ENCODE peak calls at places on chromosomes 13 and 19, in seven cellular contexts. E is NT2/D1; N is CD4-positive, alpha-beta memory T cell; L is breast epithelium; U is lung; W is psoas muscle; R is effector memory CD4-positive, alpha-beta T cell. A is an unnamed sample.

GRCh38 chr13:72151241-72151640 is 284.2 kb upstream of the DACH1 start:
- DNase-seq in E (no peak), N (no peak), L (no peak), U (no peak), W (no peak), R (no peak), A (no peak)

GRCh38 chr13:100517706-100518105 is 70.9 kb downstream of the GGACT start:
- DNase-seq in E (no peak), N (peak; percentile 32), L (no peak), U (no peak), W (no peak), R (no peak), A (peak; percentile 29)

GRCh38 chr19:19004144-19004543 is 29.2 kb downstream of the SUGP2 start:
- DNase-seq in E (no peak), N (no peak), L (no peak), U (no peak), W (no peak), R (no peak), A (no peak)

GRCh38 chr13:112692104-112692503 is 2.3 kb downstream of the ATP11A start:
- DNase-seq in E (no peak), N (no peak), L (no peak), U (no peak), W (no peak), R (no peak), A (no peak)

GRCh38 chr19:51690359-51691121 is 2.6 kb upstream of the SPACA6 start:
- DNase-seq in E (peak; percentile 70), N (peak; percentile 60), L (peak; percentile 51), U (peak; percentile 62), W (peak; percentile 80), R (peak; percentile 67), A (peak; percentile 82)

GRCh38 chr13:87798536-87798935 is 127.4 kb downstream of the SLITRK5 start:
- DNase-seq in E (no peak), N (no peak), L (no peak), U (no peak), W (no peak), R (no peak), A (no peak)

GRCh38 chr19:32988724-32989123 is 16.7 kb downstream of the FAAP24 start:
- DNase-seq in E (no peak), N (no peak), L (no peak), U (no peak), W (no peak), R (no peak), A (no peak)

GRCh38 chr19:57888494-57889231 is at the start of gene ZNF814:
- DNase-seq in E (peak; percentile 87), N (peak; percentile 83), L (peak; percentile 86), U (peak; percentile 79), W (peak; percentile 88), R (peak; percentile 60), A (peak; percentile 26)

GRCh38 chr13:101139076-101139475 is 277.2 kb downstream of the NALCN start:
- DNase-seq in E (no peak), N (no peak), L (no peak), U (no peak), W (no peak), R (no peak), A (no peak)

GRCh38 chr13:85266771-85267170 is 532.4 kb downstream of the SLITRK6 start:
- DNase-seq in E (no peak), N (no peak), L (no peak), U (no peak), W (no peak), R (no peak), A (no peak)

GRCh38 chr19:21586341-21587116 is 81.1 kb downstream of the ZNF429 start:
- DNase-seq in E (no peak), N (no peak), L (no peak), U (no peak), W (peak; percentile 71), R (no peak), A (no peak)

GRCh38 chr13:100245099-100245498 is 156.2 kb downstream of the PCCA start:
- DNase-seq in E (no peak), N (no peak), L (no peak), U (no peak), W (no peak), R (no peak), A (no peak)

GRCh38 chr13:53015044-53015443 is 13.6 kb upstream of the OLFM4 start:
- DNase-seq in E (no peak), N (no peak), L (no peak), U (no peak), W (no peak), R (no peak), A (no peak)

GRCh38 chr13:50369646-50370045 is 354.4 kb downstream of the KCNRG start:
- DNase-seq in E (no peak), N (no peak), L (no peak), U (no peak), W (no peak), R (no peak), A (no peak)

GRCh38 chr13:50365683-50366391 is 350.6 kb downstream of the KCNRG start:
- DNase-seq in E (no peak), N (peak; percentile 57), L (no peak), U (peak; percentile 55), W (no peak), R (no peak), A (peak; percentile 30)

GRCh38 chr13:50370303-50370950 is 355.2 kb downstream of the KCNRG start:
- DNase-seq in E (no peak), N (no peak), L (no peak), U (no peak), W (no peak), R (no peak), A (no peak)

GRCh38 chr13:50365300-50365682 is 350.0 kb downstream of the KCNRG start:
- DNase-seq in E (no peak), N (peak; percentile 30), L (no peak), U (no peak), W (no peak), R (no peak), A (no peak)

GRCh38 chr13:50366488-50367174 is 351.4 kb downstream of the KCNRG start:
- DNase-seq in E (no peak), N (no peak), L (no peak), U (no peak), W (no peak), R (no peak), A (no peak)
- H3K4me1 ChIP-seq in E (no peaks in the 10 kb centered on the region), N (peaks cover 34% of the 10 kb centered on the region), L (no peaks in the 10 kb centered on the region), U (no peaks in the 10 kb centered on the region), W (no peaks in the 10 kb centered on the region), R (peaks cover 17% of the 10 kb centered on the region), A (peaks cover 17% of the 10 kb centered on the region)

GRCh38 chr13:110468986-110469495 is 92.5 kb downstream of the RAB20 start:
- DNase-seq in E (no peak), N (no peak), L (no peak), U (no peak), W (no peak), R (no peak), A (no peak)
- H3K36me3 ChIP-seq in E (peaks cover 83% of the 10 kb centered on the region), N (no peaks in the 10 kb centered on the region), L (no peaks in the 10 kb centered on the region), U (peaks cover 39% of the 10 kb centered on the region), W (peaks cover 53% of the 10 kb centered on the region), R (no peaks in the 10 kb centered on the region), A (no peaks in the 10 kb centered on the region)

GRCh38 chr19:55179570-55180484 is at the start of gene SYT5:
- DNase-seq in E (no peak), N (peak; percentile 60), L (no peak), U (no peak), W (no peak), R (peak; percentile 33), A (peak; percentile 14)
- H3K4me3 ChIP-seq in E (peak within 1 kb of the TSS; percentile 37), N (peak within 1 kb of the TSS; percentile 42), L (peak within 1 kb of the TSS; percentile 30), U (no peak within 1 kb of the TSS), W (peak within 1 kb of the TSS; percentile 56), R (peak within 1 kb of the TSS; percentile 44), A (peak within 1 kb of the TSS; percentile 11)

DNA sequence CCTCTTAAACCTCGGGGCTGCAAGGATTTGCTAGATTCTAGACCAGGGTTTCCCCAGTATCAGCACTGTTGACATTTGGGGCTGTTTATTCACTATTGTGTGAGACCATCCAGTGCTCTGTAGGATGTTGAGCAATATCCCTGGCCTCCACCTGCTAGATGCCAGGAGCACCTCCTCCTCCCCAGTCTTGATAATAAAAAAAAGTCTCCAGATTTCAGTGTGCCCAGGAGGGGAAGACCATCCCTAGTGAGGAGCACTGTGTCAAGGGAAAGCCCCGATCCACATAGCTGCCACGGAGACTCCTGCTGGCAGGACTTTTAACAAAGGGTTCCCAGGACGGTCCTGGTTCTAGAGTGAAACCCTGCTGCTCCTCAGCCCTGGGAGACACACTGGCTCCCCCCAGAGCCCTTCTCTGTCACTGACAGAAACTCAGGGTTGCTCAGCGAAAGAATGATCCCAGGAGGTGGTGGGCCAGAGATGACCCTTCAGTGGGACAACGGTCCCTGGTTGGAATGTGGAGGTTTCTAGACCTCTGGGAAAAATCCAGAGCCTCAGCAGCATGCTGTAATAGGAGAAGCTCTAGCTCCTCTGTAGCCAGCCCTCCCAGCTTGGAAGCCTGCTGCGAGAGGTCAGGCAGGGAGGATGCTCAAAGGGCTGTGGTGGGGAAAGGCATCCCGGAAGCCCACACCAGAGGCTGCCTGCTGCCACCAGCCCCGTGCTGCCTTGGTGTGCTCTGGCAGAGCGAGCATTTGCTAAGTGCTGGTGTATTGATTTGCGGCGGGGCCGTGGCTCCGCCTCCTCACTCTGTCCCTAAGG is 20.3 kb downstream of the LYL1 start:
- DNase-seq in E (no peak), N (no peak), L (no peak), U (no peak), W (no peak), R (no peak), A (no peak)
- H3K4me1 ChIP-seq in E (peaks cover 43% of the 10 kb centered on the region), N (peaks cover 8% of the 10 kb centered on the region), L (peaks cover 19% of the 10 kb centered on the region), U (no peaks in the 10 kb centered on the region), W (peaks cover 39% of the 10 kb centered on the region), R (no peaks in the 10 kb centered on the region), A (no peaks in the 10 kb centered on the region)